ENCODE peak calls at places on chromosome 21, in seven cellular contexts. T is upper lobe of right lung, G is GM23338, A is heart left ventricle, C is lower lobe of right lung, H is psoas muscle, F is spleen. N is an unnamed sample.

GRCh38 chr21:45436371-45437040 is 31.5 kb downstream of the COL18A1 start:
- DNase-seq in T (no peak), G (no peak), A (peak; percentile 54), C (no peak), H (no peak), F (no peak), N (no peak)

GRCh38 chr21:44885615-44886014 is 12.1 kb upstream of the PTTG1IP start:
- DNase-seq in T (no peak), G (no peak), A (peak; percentile 38), C (no peak), H (peak; percentile 24), F (peak; percentile 72), N (no peak)

GRCh38 chr21:41956926-41957729 is 3.3 kb upstream of the C2CD2 start:
- DNase-seq in T (no peak), G (no peak), A (no peak), C (no peak), H (no peak), F (no peak), N (no peak)

GRCh38 chr21:42097860-42098259 is 26.7 kb downstream of the UMODL1 start:
- DNase-seq in T (no peak), G (no peak), A (peak; percentile 40), C (no peak), H (no peak), F (peak; percentile 64), N (peak; percentile 41)

GRCh38 chr21:28750565-28750964 is 242.1 kb downstream of the LTN1 start:
- DNase-seq in T (no peak), G (no peak), A (no peak), C (no peak), H (no peak), F (no peak), N (no peak)

GRCh38 chr21:45078877-45079281 is 4.5 kb downstream of the ADARB1 start:
- DNase-seq in T (no peak), G (no peak), A (no peak), C (no peak), H (no peak), F (no peak), N (no peak)

GRCh38 chr21:45112371-45112770 is 38.0 kb downstream of the ADARB1 start:
- DNase-seq in T (no peak), G (no peak), A (no peak), C (no peak), H (no peak), F (no peak), N (no peak)

GRCh38 chr21:44434568-44434925 is 20.8 kb upstream of the LRRC3 start:
- DNase-seq in T (no peak), G (no peak), A (peak; percentile 16), C (no peak), H (peak; percentile 19), F (peak; percentile 53), N (no peak)

GRCh38 chr21:15566692-15567091 is 163.1 kb upstream of the USP25 start:
- DNase-seq in T (no peak), G (no peak), A (no peak), C (no peak), H (no peak), F (no peak), N (no peak)

GRCh38 chr21:33608559-33608958 is 20.1 kb upstream of the DONSON start:
- DNase-seq in T (no peak), G (no peak), A (no peak), C (no peak), H (no peak), F (no peak), N (no peak)

GRCh38 chr21:41641821-41642368 is 125.0 kb downstream of the RIPK4 start:
- DNase-seq in T (peak; percentile 36), G (no peak), A (peak; percentile 68), C (no peak), H (peak; percentile 77), F (no peak), N (no peak)

GRCh38 chr21:25907573-25908275 is 173.0 kb downstream of the GABPA start:
- DNase-seq in T (no peak), G (no peak), A (no peak), C (no peak), H (no peak), F (no peak), N (no peak)

GRCh38 chr21:34996304-34997081 is 52.6 kb downstream of the RUNX1 start:
- DNase-seq in T (peak; percentile 73), G (no peak), A (no peak), C (peak; percentile 76), H (no peak), F (no peak), N (no peak)

DNA sequence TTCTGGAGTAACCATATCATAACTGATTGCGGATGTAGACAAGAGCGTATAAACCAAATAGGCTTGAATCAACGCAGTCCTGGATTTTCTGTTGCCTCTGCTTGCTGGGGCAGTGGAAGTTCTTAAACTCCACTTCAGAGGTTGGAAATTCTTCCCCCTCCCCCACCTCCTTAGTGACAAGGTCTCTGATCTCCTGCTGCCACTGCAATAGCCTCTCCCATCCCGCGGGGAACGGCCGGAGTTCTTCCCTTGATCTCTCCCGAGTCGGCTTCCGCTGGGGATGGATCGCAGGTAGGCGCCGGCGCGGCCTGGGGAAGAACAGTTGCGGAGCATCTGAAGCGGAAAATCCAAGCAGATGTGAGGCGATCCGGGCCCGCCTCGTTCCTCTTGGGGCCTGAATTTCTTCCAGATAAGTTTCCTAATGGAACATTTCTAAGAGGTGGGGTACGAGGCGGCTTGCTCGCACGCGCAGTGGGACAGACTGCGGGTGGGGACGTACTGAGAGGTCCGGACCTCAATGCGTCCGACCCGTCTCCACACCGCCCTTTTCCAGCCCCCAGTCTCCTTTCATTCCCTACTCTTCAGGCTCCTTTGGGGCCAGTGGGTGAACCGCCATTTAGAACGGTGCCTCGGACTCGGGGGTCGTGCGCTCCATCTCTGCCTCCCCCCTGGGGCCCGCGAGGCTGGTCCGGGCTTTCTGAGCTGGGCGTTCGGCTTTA is 3.1 kb upstream of the SIM2 start:
- DNase-seq in T (peak; percentile 62), G (peak; percentile 87), A (no peak), C (no peak), H (no peak), F (no peak), N (no peak)
- H3K27me3 ChIP-seq in T (peaks cover 100% of the 10 kb centered on the region), G (peaks cover 100% of the 10 kb centered on the region), A (peaks cover 100% of the 10 kb centered on the region), C (peaks cover 100% of the 10 kb centered on the region), H (peaks cover 83% of the 10 kb centered on the region), F (peaks cover 100% of the 10 kb centered on the region), N (no peaks in the 10 kb centered on the region)

GRCh38 chr21:30463713-30464112 is 16.5 kb downstream of the KRTAP19-1 start:
- DNase-seq in T (no peak), G (peak; percentile 67), A (no peak), C (no peak), H (no peak), F (no peak), N (no peak)
- TF ChIP-seq CTCF in T (peak; percentile 16), G (peak; percentile 61), A (peak; percentile 41), C (no peak), H (no peak), F (no peak), N (peak; percentile 62)

GRCh38 chr21:38310619-38311018 is 53.8 kb downstream of the KCNJ15 start:
- DNase-seq in T (no peak), G (no peak), A (no peak), C (no peak), H (no peak), F (no peak), N (no peak)
- H3K27me3 ChIP-seq in T (no peaks in the 10 kb centered on the region), G (no peaks in the 10 kb centered on the region), A (no peaks in the 10 kb centered on the region), C (no peaks in the 10 kb centered on the region), H (no peaks in the 10 kb centered on the region), F (no peaks in the 10 kb centered on the region), N (no peaks in the 10 kb centered on the region)

GRCh38 chr21:46458315-46459023 is at the start of gene DIP2A:
- DNase-seq in T (peak; percentile 98), G (peak; percentile 98), A (peak; percentile 99), C (peak; percentile 98), H (peak; percentile 99), F (peak; percentile 99), N (peak; percentile 97)
- TF ChIP-seq CTCF in T (peak; percentile 13), G (no peak), A (no peak), C (peak; percentile 14), H (no peak), F (no peak), N (no peak)

GRCh38 chr21:31548688-31549087 is 110.8 kb upstream of the SOD1 start:
- DNase-seq in T (peak; percentile 23), G (no peak), A (no peak), C (no peak), H (no peak), F (no peak), N (no peak)

GRCh38 chr21:31553461-31553860 is 106.0 kb upstream of the SOD1 start:
- DNase-seq in T (peak; percentile 32), G (no peak), A (no peak), C (no peak), H (no peak), F (no peak), N (no peak)

GRCh38 chr21:31546402-31547155 is 112.9 kb upstream of the SOD1 start:
- DNase-seq in T (no peak), G (no peak), A (no peak), C (no peak), H (no peak), F (no peak), N (no peak)

GRCh38 chr21:31552826-31553225 is 106.7 kb upstream of the SOD1 start:
- DNase-seq in T (peak; percentile 9), G (no peak), A (no peak), C (no peak), H (no peak), F (no peak), N (no peak)

GRCh38 chr21:31550070-31550469 is 109.4 kb upstream of the SOD1 start:
- DNase-seq in T (no peak), G (no peak), A (no peak), C (no peak), H (no peak), F (no peak), N (no peak)
- H3K27me3 ChIP-seq in T (no peaks in the 10 kb centered on the region), G (peaks cover 4% of the 10 kb centered on the region), A (no peaks in the 10 kb centered on the region), C (no peaks in the 10 kb centered on the region), H (no peaks in the 10 kb centered on the region), F (no peaks in the 10 kb centered on the region), N (no peaks in the 10 kb centered on the region)

GRCh38 chr21:36966066-36966845 is at the start of gene HLCS:
- DNase-seq in T (peak; percentile 90), G (peak; percentile 78), A (peak; percentile 84), C (peak; percentile 79), H (peak; percentile 81), F (peak; percentile 92), N (peak; percentile 83)
- TF ChIP-seq CTCF in T (no peak), G (peak; percentile 37), A (peak; percentile 37), C (no peak), H (peak; percentile 34), F (no peak), N (peak; percentile 22)

N was measured in Caco-2.